ENCODE peak calls at places on chromosomes 13 and 19, in four cellular contexts. G is mammary epithelial cell, E is MM.1S, A is left ventricle myocardium inferior. I is an unnamed sample. For H3K4me1, the result is how much of the 10 kb centered on the place peaks cover.

GRCh38 chr13:98546402-98546801 is 30.5 kb downstream of the STK24 start:
- DNase-seq in G (no peak), E (no peak), A (no peak), I (no peak)

GRCh38 chr13:69793803-69794453 is 313.7 kb upstream of the ATXN8OS start:
- DNase-seq in G (no peak), E (no peak), A (no peak), I (no peak)

GRCh38 chr19:41904118-41904870 is 21.3 kb downstream of the ARHGEF1 start:
- DNase-seq in G (no peak), E (no peak), A (no peak), I (no peak)

GRCh38 chr13:48559638-48560320 is 26.9 kb upstream of the RCBTB2 start:
- DNase-seq in G (peak), E (no peak), A (no peak), I (no peak)

GRCh38 chr13:107534548-107534947 is 680.8 kb downstream of the LIG4 start:
- DNase-seq in G (no peak), E (no peak), A (no peak), I (no peak)

GRCh38 chr19:43826787-43827754 is at the start of gene ZNF283:
- DNase-seq in G (peak), E (peak), A (peak), I (peak)

GRCh38 chr13:22173605-22174004 is 502.7 kb downstream of the FGF9 start:
- DNase-seq in G (no peak), E (no peak), A (no peak), I (no peak)

GRCh38 chr13:20566424-20566916 is 487 bp upstream of the IFT88 start:
- DNase-seq in G (peak), E (peak), A (no peak), I (no peak)

GRCh38 chr13:112812306-112813034 is 122.6 kb downstream of the ATP11A start:
- DNase-seq in G (no peak), E (no peak), A (no peak), I (no peak)

GRCh38 chr13:91347212-91347995 is at the start of gene MIR17HG:
- DNase-seq in G (peak), E (peak), A (peak), I (peak)

GRCh38 chr13:99821741-99822140 is 149.8 kb downstream of the ZIC5 start:
- DNase-seq in G (no peak), E (no peak), A (no peak), I (no peak)

GRCh38 chr19:31301306-31301980 is 47.8 kb downstream of the TSHZ3 start:
- DNase-seq in G (no peak), E (no peak), A (no peak), I (no peak)

GRCh38 chr13:43307921-43308433 is 284.6 kb downstream of the DNAJC15 start:
- DNase-seq in G (peak), E (no peak), A (peak), I (no peak)

GRCh38 chr19:3984908-3985642 is at the start of gene EEF2:
- DNase-seq in G (peak), E (peak), A (peak), I (peak)

GRCh38 chr19:54523403-54523802 is 20.8 kb downstream of the LAIR2 start:
- DNase-seq in G (peak), E (no peak), A (no peak), I (peak)

GRCh38 chr19:33825556-33825955 is 28.9 kb downstream of the KCTD15 start:
- DNase-seq in G (no peak), E (no peak), A (no peak), I (no peak)

GRCh38 chr13:97130201-97130600 is 91.9 kb upstream of the MBNL2 start:
- DNase-seq in G (no peak), E (no peak), A (no peak), I (no peak)

GRCh38 chr19:40423938-40424337 is 1.9 kb downstream of the SERTAD1 start:
- DNase-seq in G (no peak), E (no peak), A (no peak), I (no peak)
- H3K4me1 ChIP-seq in G (under half), E (under half), A (half or more), I (under half)

GRCh38 chr13:111312944-111313590 is 7.4 kb upstream of the TEX29 start:
- DNase-seq in G (no peak), E (no peak), A (no peak), I (no peak)

GRCh38 chr13:111315347-111315995 is 5.0 kb upstream of the TEX29 start:
- DNase-seq in G (no peak), E (no peak), A (no peak), I (no peak)

GRCh38 chr13:111316161-111316730 is 4.2 kb upstream of the TEX29 start:
- DNase-seq in G (no peak), E (no peak), A (no peak), I (no peak)

GRCh38 chr13:111313911-111314425 is 6.5 kb upstream of the TEX29 start:
- DNase-seq in G (no peak), E (no peak), A (no peak), I (no peak)

GRCh38 chr13:111314852-111315251 is 5.6 kb upstream of the TEX29 start:
- DNase-seq in G (no peak), E (no peak), A (no peak), I (no peak)
- H3K4me3 ChIP-seq in G (no peak), E (no peak), A (no peak), I (no peak)

GRCh38 chr19:19460258-19460731 is 54.8 kb downstream of the GATAD2A start:
- DNase-seq in G (no peak), E (no peak), A (no peak), I (no peak)
- H3K4me1 ChIP-seq in G (half or more), E (under half), A (half or more), I (half or more)

DNA sequence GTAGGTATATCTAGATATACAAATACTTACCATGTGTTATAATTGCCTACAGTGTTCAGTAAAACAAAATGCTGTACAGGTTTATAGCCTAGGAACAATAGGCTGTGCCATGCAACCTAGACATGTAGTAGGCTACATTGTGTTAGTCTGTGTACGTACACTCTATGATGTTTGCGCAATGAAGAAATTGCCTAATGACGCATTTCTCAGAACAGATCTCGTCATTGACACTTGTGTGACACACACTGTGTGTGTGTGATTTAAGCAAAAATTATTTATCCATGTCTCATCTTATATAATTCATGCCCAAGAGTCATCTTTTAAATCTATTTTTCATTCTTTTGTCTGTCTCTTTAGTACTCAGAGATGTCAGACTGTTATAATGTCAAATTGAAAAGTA is 1888.8 kb upstream of the PCDH20 start:
- DNase-seq in G (no peak), E (no peak), A (no peak), I (no peak)
- H3K4me3 ChIP-seq in G (no peak), E (no peak), A (no peak), I (no peak)

DNA sequence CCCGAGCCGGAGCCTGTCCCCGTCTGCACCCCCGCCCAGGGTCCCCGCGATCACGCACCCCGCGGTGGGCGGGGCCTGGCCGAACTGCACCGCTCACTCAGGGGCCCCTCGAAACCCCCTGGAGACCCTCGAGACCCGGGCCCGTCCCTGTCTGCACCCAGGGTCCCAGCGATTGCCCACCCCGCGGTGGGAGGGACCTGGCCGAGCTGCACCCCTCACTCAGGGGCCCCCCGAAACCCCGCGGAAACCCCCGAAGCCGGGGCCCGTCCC is 523 bp downstream of the LMNB2 start:
- DNase-seq in G (no peak), E (no peak), A (no peak), I (no peak)
- H3K4me1 ChIP-seq in G (under half), E (under half), A (under half), I (under half)